ENCODE peak calls at places on chromosomes 6 and 20, in six cellular contexts. K is aorta, N is brain microvascular endothelial cell, O is AG09309, S is HCT116, I is tibial nerve. Z is an unnamed sample.
A peak's percentile ranks its signal among the peaks of the same experiment; 100 is the strongest.

GRCh38 chr6:50990750-50991446 is 172.2 kb downstream of the TFAP2B start:
- DNase-seq in K (no peak), N (peak; percentile 68), O (no peak), S (no peak), I (no peak), Z (no peak)

GRCh38 chr20:34365765-34366213 is 2.7 kb downstream of the ITCH start:
- DNase-seq in K (no peak), N (no peak), O (no peak), S (no peak), I (no peak), Z (no peak)

GRCh38 chr6:73258721-73259120 is 4.3 kb downstream of the KHDC1 start:
- DNase-seq in K (no peak), N (no peak), O (no peak), S (no peak), I (no peak), Z (no peak)

GRCh38 chr6:125363360-125364121 is 61.8 kb upstream of the HDDC2 start:
- DNase-seq in K (peak; percentile 87), N (peak; percentile 87), O (no peak), S (no peak), I (peak; percentile 50), Z (peak; percentile 7)

GRCh38 chr6:109082178-109082577 is 12.5 kb downstream of the SESN1 start:
- DNase-seq in K (no peak), N (no peak), O (peak; percentile 52), S (no peak), I (no peak), Z (no peak)

GRCh38 chr20:46207031-46207549 is 89.0 kb downstream of the CD40 start:
- DNase-seq in K (no peak), N (no peak), O (no peak), S (no peak), I (no peak), Z (no peak)

GRCh38 chr6:52284131-52284459 is 447 bp downstream of the MCM3 start:
- DNase-seq in K (no peak), N (no peak), O (no peak), S (no peak), I (no peak), Z (no peak)

GRCh38 chr20:23873370-23874015 is 6.1 kb downstream of the CST5 start:
- DNase-seq in K (no peak), N (no peak), O (no peak), S (no peak), I (no peak), Z (no peak)

GRCh38 chr6:108252055-108252454 is 8.8 kb downstream of the SNX3 start:
- DNase-seq in K (no peak), N (no peak), O (no peak), S (no peak), I (no peak), Z (no peak)

GRCh38 chr20:53331151-53331973 is 262.3 kb downstream of the ZNF217 start:
- DNase-seq in K (no peak), N (peak; percentile 17), O (no peak), S (peak; percentile 28), I (no peak), Z (no peak)

GRCh38 chr6:21653902-21654301 is 60.4 kb downstream of the SOX4 start:
- DNase-seq in K (no peak), N (no peak), O (no peak), S (no peak), I (no peak), Z (peak; percentile 55)

GRCh38 chr6:32128751-32129296 is 778 bp upstream of the ATF6B start:
- DNase-seq in K (no peak), N (no peak), O (no peak), S (no peak), I (no peak), Z (no peak)

GRCh38 chr6:134437376-134437775 is 119.5 kb upstream of the SGK1 start:
- DNase-seq in K (no peak), N (peak; percentile 68), O (no peak), S (no peak), I (no peak), Z (no peak)

GRCh38 chr20:19901226-19901625 is 115.9 kb upstream of the NAA20 start:
- DNase-seq in K (no peak), N (no peak), O (no peak), S (no peak), I (no peak), Z (no peak)

GRCh38 chr20:8721098-8721497 is 347.8 kb upstream of the PLCB4 start:
- DNase-seq in K (no peak), N (peak; percentile 50), O (no peak), S (peak; percentile 18), I (no peak), Z (peak; percentile 16)

GRCh38 chr6:36120539-36120938 is 9.8 kb upstream of the MAPK13 start:
- DNase-seq in K (no peak), N (no peak), O (no peak), S (no peak), I (no peak), Z (no peak)
- H3K4me3 ChIP-seq in K (no peak overlapping the region), N (no peak overlapping the region), O (no peak overlapping the region), S (no peak overlapping the region), I (no peak overlapping the region), Z (no peak overlapping the region)

DNA sequence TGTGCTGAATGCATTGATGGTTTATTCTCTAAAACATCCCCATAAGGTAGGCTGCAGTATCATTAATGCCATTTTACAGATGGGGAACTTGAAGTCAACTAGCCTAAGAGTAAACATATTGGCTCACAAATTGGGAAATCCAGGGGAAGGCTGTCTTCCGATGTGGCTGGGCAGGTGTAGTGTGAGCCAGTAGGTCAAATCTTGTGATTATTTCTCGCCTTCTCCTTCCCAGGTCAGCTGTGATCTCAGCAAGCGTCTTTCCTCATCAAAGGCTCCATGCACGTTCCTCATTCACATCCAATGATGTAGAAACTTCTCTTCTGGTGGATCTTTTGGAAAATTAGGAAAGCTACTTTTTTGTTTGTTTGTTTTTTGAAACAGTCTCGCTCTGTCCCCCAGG is 94.1 kb upstream of the SHLD1 start:
- DNase-seq in K (no peak), N (no peak), O (no peak), S (no peak), I (no peak), Z (no peak)
- H3K4me3 ChIP-seq in K (no peak overlapping the region), N (no peak overlapping the region), O (no peak overlapping the region), S (no peak overlapping the region), I (no peak overlapping the region), Z (no peak overlapping the region)

GRCh38 chr20:17640875-17641378 is 41.1 kb downstream of the RRBP1 start:
- DNase-seq in K (no peak), N (no peak), O (no peak), S (no peak), I (no peak), Z (no peak)

GRCh38 chr20:17637413-17637780 is 44.6 kb downstream of the RRBP1 start:
- DNase-seq in K (no peak), N (no peak), O (no peak), S (no peak), I (no peak), Z (no peak)

GRCh38 chr20:17640146-17640874 is 41.7 kb downstream of the RRBP1 start:
- DNase-seq in K (no peak), N (no peak), O (no peak), S (no peak), I (no peak), Z (no peak)

GRCh38 chr20:17637985-17638640 is 43.9 kb downstream of the RRBP1 start:
- DNase-seq in K (no peak), N (no peak), O (no peak), S (no peak), I (no peak), Z (no peak)

GRCh38 chr20:17638835-17639407 is 43.1 kb downstream of the RRBP1 start:
- DNase-seq in K (no peak), N (no peak), O (no peak), S (no peak), I (no peak), Z (no peak)
- H3K4me3 ChIP-seq in K (no peak overlapping the region), N (no peak overlapping the region), O (no peak overlapping the region), S (no peak overlapping the region), I (no peak overlapping the region), Z (no peak overlapping the region)

GRCh38 chr6:128168244-128168643 is 267.4 kb upstream of the THEMIS start:
- DNase-seq in K (no peak), N (no peak), O (no peak), S (no peak), I (no peak), Z (no peak)
- H3K4me3 ChIP-seq in K (no peak overlapping the region), N (no peak overlapping the region), O (no peak overlapping the region), S (no peak overlapping the region), I (no peak overlapping the region), Z (no peak overlapping the region)

GRCh38 chr6:28207244-28208179 is 17.6 kb upstream of the ZSCAN9 start:
- DNase-seq in K (no peak), N (peak; percentile 32), O (no peak), S (no peak), I (no peak), Z (no peak)
- H3K4me3 ChIP-seq in K (no peak overlapping the region), N (peak overlapping the region; percentile 65), O (peak overlapping the region; percentile 53), S (no peak overlapping the region), I (no peak overlapping the region), Z (peak overlapping the region; percentile 30)

DNA sequence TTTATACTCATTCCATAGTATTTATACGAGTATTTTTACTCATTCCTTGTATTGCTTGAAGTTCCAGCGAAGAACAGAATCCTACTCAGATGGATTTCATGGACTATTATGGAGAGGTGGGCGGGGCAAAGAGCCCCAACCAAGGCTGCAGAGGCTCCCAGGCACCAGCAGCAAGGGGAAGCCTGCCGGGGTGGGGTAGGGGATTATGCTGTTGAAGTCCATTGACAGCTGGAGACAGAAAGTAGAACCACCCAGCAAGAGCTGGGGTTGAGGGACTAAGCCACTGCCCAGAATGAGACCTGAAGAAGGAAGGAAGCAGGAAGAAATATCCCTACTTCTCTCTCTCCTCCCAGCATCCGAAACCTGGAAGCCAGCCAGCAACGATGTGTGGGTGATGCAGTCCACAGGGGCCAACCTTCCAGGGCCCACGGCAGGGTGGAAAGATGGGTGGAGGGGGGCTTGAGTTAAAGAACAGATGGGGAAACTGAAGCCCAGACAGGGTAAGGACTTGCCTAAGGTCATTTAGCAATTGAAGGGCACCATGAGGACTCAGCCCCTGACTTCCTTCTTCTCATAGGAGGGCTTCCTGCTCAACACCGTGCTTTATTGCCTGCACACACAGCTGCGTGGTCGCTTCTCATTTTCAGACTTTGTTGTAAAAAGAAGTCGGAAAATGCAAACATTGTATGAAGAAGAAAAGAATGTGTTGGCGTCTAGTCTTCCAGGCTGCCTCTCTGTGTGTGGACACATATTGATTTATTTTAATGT is 18.3 kb upstream of the GTSF1L start:
- DNase-seq in K (no peak), N (no peak), O (no peak), S (no peak), I (no peak), Z (no peak)
- H3K4me3 ChIP-seq in K (no peak overlapping the region), N (no peak overlapping the region), O (no peak overlapping the region), S (no peak overlapping the region), I (no peak overlapping the region), Z (no peak overlapping the region)

Z was measured in iPS DF 6.9.